ENCODE peak calls at places on chromosome 2, in six cellular contexts. Q, M, D, N, E and Z are unnamed samples.
A peak's percentile ranks its signal among the peaks of the same experiment; 100 is the strongest.

GRCh38 chr2:207724113-207724512 is 12.7 kb downstream of the CCNYL1 start:
- DNase-seq in Q (no peak), M (no peak), D (no peak), N (no peak), E (no peak), Z (no peak)

GRCh38 chr2:17800219-17800618 is 16.0 kb upstream of the MSGN1 start:
- DNase-seq in Q (no peak), M (no peak), D (no peak), N (no peak), E (no peak), Z (peak; percentile 9)

GRCh38 chr2:228224410-228224809 is 42.9 kb upstream of the SPHKAP start:
- DNase-seq in Q (no peak), M (no peak), D (no peak), N (no peak), E (no peak), Z (no peak)

GRCh38 chr2:128750328-128751165 is 431.9 kb upstream of the HS6ST1 start:
- DNase-seq in Q (no peak), M (no peak), D (no peak), N (no peak), E (no peak), Z (no peak)

GRCh38 chr2:136143603-136144451 is 25.9 kb upstream of the CXCR4 start:
- DNase-seq in Q (no peak), M (no peak), D (no peak), N (no peak), E (no peak), Z (no peak)

GRCh38 chr2:11535899-11536344 is 2.1 kb downstream of the GREB1 start:
- DNase-seq in Q (no peak), M (peak; percentile 41), D (no peak), N (no peak), E (no peak), Z (no peak)

GRCh38 chr2:219099319-219099718 is 38.6 kb upstream of the IHH start:
- DNase-seq in Q (no peak), M (no peak), D (peak; percentile 42), N (peak; percentile 20), E (no peak), Z (no peak)

GRCh38 chr2:233795735-233796171 is 17.6 kb downstream of the MROH2A start:
- DNase-seq in Q (no peak), M (no peak), D (no peak), N (no peak), E (no peak), Z (no peak)

GRCh38 chr2:226117506-226118065 is 682.0 kb downstream of the IRS1 start:
- DNase-seq in Q (no peak), M (no peak), D (no peak), N (peak; percentile 26), E (no peak), Z (no peak)

GRCh38 chr2:85130407-85130806 is 2.8 kb upstream of the TCF7L1 start:
- DNase-seq in Q (no peak), M (no peak), D (no peak), N (no peak), E (no peak), Z (no peak)